ENCODE peak calls at places on chromosome 15, in nine cellular contexts. J is gastrocnemius medialis, R is cardiac fibroblast, T is OCI-LY7, K is cardiac muscle cell, S is fibroblast of lung, Z is astrocyte of the cerebellum, L is HCT116, O is astrocyte. M is an unnamed sample.

GRCh38 chr15:28975766-28976179 is 90.0 kb downstream of the APBA2 start:
- DNase-seq in J (no peak), S (peak), Z (peak), O (no peak), K (peak), T (peak), R (peak), L (peak), M (no peak)

GRCh38 chr15:39511000-39511914 is 69.6 kb upstream of the THBS1 start:
- DNase-seq in K (peak), L (peak), O (peak), R (peak), Z (peak), T (no peak), S (peak), J (no peak), M (no peak)

GRCh38 chr15:41607033-41607432 is 48.0 kb downstream of the TYRO3 start:
- DNase-seq in R (peak), O (peak), Z (peak), S (peak), K (no peak), J (no peak), T (no peak), L (no peak), M (peak)

GRCh38 chr15:47870300-47870955 is 153.1 kb downstream of the SEMA6D start:
- DNase-seq in T (no peak), R (no peak), Z (no peak), J (no peak), O (no peak), L (no peak), K (no peak), S (no peak), M (no peak)

GRCh38 chr15:22241451-22241850 is 161.1 kb downstream of the OR4M2 start:
- DNase-seq in L (no peak), O (no peak), K (no peak), T (no peak), S (no peak), Z (no peak), R (no peak), J (no peak), M (no peak)

GRCh38 chr15:68816795-68817303 is 3.8 kb downstream of the ANP32A start:
- DNase-seq in O (no peak), S (peak), L (no peak), T (peak), R (peak), J (no peak), K (peak), Z (no peak), M (no peak)

GRCh38 chr15:25065876-25066275 is 111.1 kb downstream of the SNRPN start:
- DNase-seq in Z (no peak), R (no peak), K (no peak), L (no peak), T (no peak), O (no peak), S (no peak), J (no peak), M (no peak)

GRCh38 chr15:93882133-93882532 is 349.2 kb upstream of the MCTP2 start:
- DNase-seq in Z (no peak), K (no peak), R (no peak), S (no peak), J (no peak), T (no peak), O (no peak), L (no peak), M (no peak)

GRCh38 chr15:76401285-76401684 is 64.7 kb downstream of the ISL2 start:
- DNase-seq in O (no peak), K (peak), L (no peak), Z (no peak), R (no peak), T (no peak), S (peak), J (no peak), M (no peak)

GRCh38 chr15:25683415-25683814 is 179.7 kb downstream of the ATP10A start:
- DNase-seq in L (no peak), J (no peak), S (no peak), Z (no peak), K (no peak), O (no peak), T (no peak), R (no peak), M (no peak)

GRCh38 chr15:25061808-25062550 is 107.2 kb downstream of the SNRPN start:
- DNase-seq in J (peak), L (no peak), T (no peak), S (no peak), R (no peak), K (no peak), Z (no peak), O (no peak), M (no peak)

GRCh38 chr15:88004379-88004778 is 252.2 kb downstream of the NTRK3 start:
- DNase-seq in O (no peak), J (no peak), R (no peak), S (no peak), Z (no peak), T (no peak), K (no peak), L (no peak), M (no peak)

GRCh38 chr15:31510003-31510402 is 183.4 kb downstream of the KLF13 start:
- DNase-seq in Z (no peak), R (no peak), K (no peak), O (no peak), L (no peak), T (no peak), J (no peak), S (no peak), M (no peak)

GRCh38 chr15:58919232-58919631 is 14.2 kb downstream of the SLTM start:
- DNase-seq in R (no peak), Z (no peak), L (no peak), O (no peak), S (no peak), J (no peak), K (no peak), T (no peak), M (no peak)

GRCh38 chr15:65653781-65654521 is 32.2 kb downstream of the SLC24A1 start:
- DNase-seq in L (no peak), T (no peak), J (no peak), S (peak), Z (no peak), R (peak), K (no peak), O (no peak), M (no peak)

GRCh38 chr15:39140060-39140604 is 440.7 kb upstream of the THBS1 start:
- DNase-seq in S (peak), Z (peak), K (peak), R (peak), O (peak), J (no peak), L (no peak), T (no peak), M (no peak)

GRCh38 chr15:75822685-75823278 is 20.5 kb upstream of the UBE2Q2 start:
- DNase-seq in L (no peak), Z (no peak), S (no peak), T (no peak), J (no peak), K (no peak), R (no peak), O (no peak), M (peak)

GRCh38 chr15:55552926-55553325 is 35.2 kb downstream of the PYGO1 start:
- DNase-seq in K (peak), S (peak), J (no peak), Z (peak), T (no peak), R (peak), O (peak), L (no peak), M (no peak)

GRCh38 chr15:39310633-39311032 is 270.2 kb upstream of the THBS1 start:
- DNase-seq in T (no peak), S (no peak), L (no peak), R (no peak), K (no peak), Z (no peak), J (no peak), O (no peak), M (no peak)

GRCh38 chr15:41971089-41971892 is 1.1 kb downstream of the EHD4 start:
- DNase-seq in T (peak), O (peak), K (peak), S (peak), R (peak), L (peak), Z (no peak), J (peak), M (no peak)

GRCh38 chr15:86355798-86356197 is 276.1 kb downstream of the AGBL1 start:
- DNase-seq in S (no peak), T (no peak), R (no peak), J (no peak), Z (no peak), O (peak), L (no peak), K (peak), M (no peak)

GRCh38 chr15:28873585-28874139 is 12.1 kb upstream of the APBA2 start:
- DNase-seq in L (no peak), J (no peak), S (no peak), R (no peak), T (no peak), K (no peak), O (no peak), Z (no peak), M (no peak)

GRCh38 chr15:48584090-48584831 is 61.2 kb downstream of the FBN1 start:
- DNase-seq in L (no peak), R (no peak), J (no peak), Z (no peak), O (no peak), T (no peak), S (no peak), K (no peak), M (no peak)

GRCh38 chr15:46091860-46092450 is 457.1 kb downstream of the SQOR start:
- DNase-seq in S (peak), R (peak), J (no peak), K (peak), L (peak), T (peak), Z (no peak), O (no peak), M (no peak)

GRCh38 chr15:72136170-72137051 is 18.2 kb downstream of the SENP8 start:
- DNase-seq in L (no peak), J (no peak), Z (peak), K (no peak), T (no peak), S (no peak), R (no peak), O (no peak), M (no peak)

GRCh38 chr15:66399276-66399675 is 12.6 kb downstream of the MAP2K1 start:
- DNase-seq in O (no peak), J (no peak), R (no peak), K (no peak), S (no peak), T (no peak), Z (no peak), L (no peak), M (no peak)

GRCh38 chr15:64991536-64992135 is 1.9 kb upstream of the SPG21 start:
- DNase-seq in J (no peak), T (no peak), R (no peak), Z (no peak), K (no peak), S (peak), O (no peak), L (no peak), M (no peak)

GRCh38 chr15:68719676-68720075 is 101.0 kb downstream of the ANP32A start:
- DNase-seq in O (peak), S (no peak), Z (no peak), L (no peak), T (no peak), J (no peak), K (no peak), R (no peak), M (no peak)

GRCh38 chr15:91409430-91409829 is 309.4 kb downstream of the SV2B start:
- DNase-seq in Z (no peak), T (no peak), O (peak), R (no peak), S (no peak), L (no peak), J (no peak), K (no peak), M (no peak)

GRCh38 chr15:85737061-85737460 is 57.7 kb downstream of the KLHL25 start:
- DNase-seq in Z (no peak), J (no peak), O (no peak), R (no peak), L (no peak), T (no peak), K (no peak), S (no peak), M (no peak)

GRCh38 chr15:68034719-68035293 is 19.3 kb upstream of the PIAS1 start:
- DNase-seq in J (no peak), Z (no peak), R (no peak), O (no peak), L (no peak), T (no peak), K (no peak), S (no peak), M (no peak)

GRCh38 chr15:48641416-48641815 is 4.1 kb downstream of the FBN1 start:
- DNase-seq in T (peak), L (no peak), R (peak), K (no peak), J (no peak), O (no peak), S (peak), Z (no peak), M (no peak)

GRCh38 chr15:100717596-100717995 is 115.2 kb downstream of the ASB7 start:
- DNase-seq in R (no peak), K (peak), J (no peak), O (no peak), T (no peak), Z (no peak), L (no peak), S (no peak), M (no peak)

GRCh38 chr15:63221346-63221745 is 31.9 kb downstream of the RAB8B start:
- DNase-seq in K (no peak), O (no peak), T (no peak), L (no peak), S (peak), J (peak), R (peak), Z (no peak), M (no peak)

GRCh38 chr15:64137226-64137833 is 14.2 kb upstream of the SNX22 start:
- DNase-seq in O (no peak), S (no peak), Z (no peak), R (no peak), K (no peak), L (no peak), J (no peak), T (peak), M (no peak)

GRCh38 chr15:94972314-94972713 is 741.0 kb downstream of the MCTP2 start:
- DNase-seq in O (peak), Z (no peak), R (peak), K (no peak), T (no peak), J (no peak), S (no peak), L (no peak), M (peak)

DNA sequence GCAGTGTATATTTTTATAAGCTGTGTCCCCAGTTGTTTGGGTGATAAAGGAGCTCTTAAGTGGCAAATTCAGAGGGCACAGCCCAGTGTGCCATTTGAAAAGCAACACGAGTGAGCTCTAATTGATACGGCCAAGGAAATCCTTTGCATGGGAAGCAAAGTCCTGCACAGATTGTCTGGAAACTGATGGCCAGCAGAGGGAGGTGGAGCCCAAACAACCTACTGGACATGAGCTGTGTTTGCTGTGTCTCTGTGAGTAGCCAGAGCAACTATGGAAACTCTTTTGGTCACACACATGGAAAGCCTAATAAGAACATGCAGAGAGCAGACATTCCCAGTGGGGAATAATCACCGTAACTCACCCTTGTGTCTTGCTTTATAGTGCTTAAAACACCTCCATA is 24.4 kb downstream of the ONECUT1 start:
- DNase-seq in S (no peak), O (no peak), T (no peak), L (no peak), R (peak), J (no peak), Z (no peak), K (peak), M (no peak)
- TF ChIP-seq CTCF in S (peak), O (no peak), T (no peak), L (peak), R (peak), J (no peak), Z (peak), K (peak), M (peak)

GRCh38 chr15:73922186-73923151 is 3.8 kb upstream of the LOXL1 start:
- DNase-seq in L (no peak), R (peak), Z (peak), O (peak), S (peak), T (no peak), K (peak), J (no peak), M (no peak)

GRCh38 chr15:73923488-73924164 is 2.6 kb upstream of the LOXL1 start:
- DNase-seq in K (no peak), O (no peak), S (no peak), T (no peak), Z (no peak), L (no peak), J (no peak), R (no peak), M (no peak)

GRCh38 chr15:73923156-73923487 is 3.1 kb upstream of the LOXL1 start:
- DNase-seq in J (no peak), K (no peak), L (no peak), S (no peak), O (no peak), Z (no peak), R (no peak), T (no peak), M (no peak)

GRCh38 chr15:73926191-73927002 is at the start of gene LOXL1:
- DNase-seq in S (peak), Z (peak), J (peak), T (no peak), L (peak), O (peak), R (peak), K (peak), M (no peak)

GRCh38 chr15:73924258-73924921 is 1.9 kb upstream of the LOXL1 start:
- DNase-seq in S (peak), L (no peak), Z (peak), O (peak), R (peak), K (no peak), T (no peak), J (no peak), M (no peak)
- H3K4me3 ChIP-seq in S (no peak), L (no peak), Z (peak), O (no peak), R (no peak), K (no peak), T (no peak), J (no peak), M (no peak)

GRCh38 chr15:57462391-57462790 is 86.1 kb downstream of the CGNL1 start:
- DNase-seq in S (peak), K (no peak), R (peak), T (no peak), J (no peak), Z (peak), O (no peak), L (no peak), M (no peak)
- TF ChIP-seq CTCF in S (peak), K (peak), R (peak), T (peak), J (no peak), Z (peak), O (peak), L (no peak), M (peak)

DNA sequence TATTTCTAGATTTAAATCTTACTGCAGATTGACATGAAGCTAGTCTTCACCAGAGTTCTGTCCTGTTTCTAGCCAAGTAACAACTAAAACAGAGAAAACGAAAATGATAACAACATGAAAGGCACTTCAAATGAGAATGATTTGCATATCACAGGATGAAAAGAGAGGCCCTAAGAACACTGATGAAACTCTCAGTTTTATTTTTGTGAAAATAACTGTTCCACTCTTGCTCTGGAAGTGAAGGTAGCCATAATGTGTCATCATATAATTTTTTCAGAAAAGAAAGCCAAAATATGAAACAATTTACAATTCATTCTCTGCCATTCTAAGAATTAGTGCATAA is 274.4 kb downstream of the ADAMTSL3 start:
- DNase-seq in J (no peak), T (peak), S (no peak), O (no peak), R (no peak), Z (no peak), L (no peak), K (no peak), M (no peak)
- H3K4me3 ChIP-seq in J (no peak), T (no peak), S (no peak), O (no peak), R (no peak), Z (no peak), L (no peak), K (no peak), M (no peak)

DNA sequence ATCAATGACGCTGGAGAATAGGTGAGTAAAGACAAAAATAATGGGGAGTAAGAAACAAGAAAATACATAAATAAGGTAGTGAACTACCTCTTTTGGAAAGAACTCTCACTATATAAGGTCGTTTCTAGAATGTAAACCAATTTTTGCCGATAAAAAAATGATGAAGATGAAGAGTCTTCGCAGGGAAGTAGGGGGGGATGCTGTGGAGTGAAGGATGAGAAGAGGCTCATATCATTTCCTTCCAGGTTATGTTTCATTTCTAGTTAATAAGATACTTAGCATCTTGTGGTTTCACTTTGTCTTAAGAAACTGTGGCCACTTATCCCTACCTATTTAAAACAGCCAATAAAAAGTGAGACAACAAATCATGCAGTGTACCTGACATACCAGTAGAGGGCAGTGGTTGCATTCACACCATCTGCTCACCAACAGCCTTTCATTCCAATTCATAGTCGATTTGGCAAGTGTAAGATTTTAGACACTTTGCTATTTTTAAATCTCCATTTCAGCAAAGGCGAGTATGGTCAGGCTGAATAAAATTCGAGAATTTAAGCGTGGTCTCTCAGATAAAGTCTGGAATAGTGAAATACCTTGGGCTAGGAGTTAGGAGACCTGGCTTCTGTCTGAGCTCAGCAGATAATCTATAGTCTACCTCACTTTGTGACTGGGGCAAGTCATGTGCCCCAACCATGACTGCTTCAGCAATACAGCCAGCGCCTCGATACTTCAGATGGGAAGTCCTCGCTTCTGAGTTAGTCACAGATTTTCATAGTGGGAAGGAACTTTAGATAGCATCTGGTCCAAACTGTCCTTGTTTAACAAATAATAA is 28.9 kb upstream of the ICE2 start:
- DNase-seq in K (peak), Z (peak), L (peak), T (peak), J (peak), R (peak), S (peak), O (peak), M (peak)
- TF ChIP-seq CTCF in K (peak), Z (peak), L (peak), T (peak), J (peak), R (peak), S (peak), O (peak), M (peak)

M was measured in epithelial cell of proximal tubule.